ENCODE peak calls at places on chromosomes 16 and 17, in nine cellular contexts. One of them, this sample, is unnamed.

GRCh38 chr17:30187528-30187927 is 48.0 kb downstream of the SLC6A4 start:
- DNase-seq in heart right ventricle: no peak
- DNase-seq in tibial nerve: no peak
- DNase-seq in naive thymus-derived CD8-positive, alpha-beta T cell: no peak
- DNase-seq in kidney glomerular epithelial cell: no peak
- DNase-seq in substantia nigra: no peak
- DNase-seq in body of pancreas: no peak
- DNase-seq in activated B cell treated with CpG ODN at 0.5 μM for 24 hours: no peak
- DNase-seq in nephron progenitor cell: no peak
- DNase-seq in this sample: no peak

GRCh38 chr17:27747462-27748359 is 52.6 kb downstream of the NOS2 start:
- DNase-seq in heart right ventricle: no peak
- DNase-seq in body of pancreas: no peak
- DNase-seq in naive thymus-derived CD8-positive, alpha-beta T cell: no peak
- DNase-seq in nephron progenitor cell: peak
- DNase-seq in tibial nerve: no peak
- DNase-seq in substantia nigra: no peak
- DNase-seq in activated B cell treated with CpG ODN at 0.5 μM for 24 hours: no peak
- DNase-seq in kidney glomerular epithelial cell: no peak
- DNase-seq in this sample: no peak

GRCh38 chr16:77807-78443 is at the start of gene MPG:
- DNase-seq in body of pancreas: peak
- DNase-seq in activated B cell treated with CpG ODN at 0.5 μM for 24 hours: peak
- DNase-seq in kidney glomerular epithelial cell: peak
- DNase-seq in nephron progenitor cell: peak
- DNase-seq in tibial nerve: peak
- DNase-seq in naive thymus-derived CD8-positive, alpha-beta T cell: peak
- DNase-seq in heart right ventricle: peak
- DNase-seq in substantia nigra: peak
- DNase-seq in this sample: peak

GRCh38 chr17:73546770-73547345 is 97.4 kb downstream of the SDK2 start:
- DNase-seq in body of pancreas: no peak
- DNase-seq in heart right ventricle: peak
- DNase-seq in activated B cell treated with CpG ODN at 0.5 μM for 24 hours: peak
- DNase-seq in kidney glomerular epithelial cell: no peak
- DNase-seq in substantia nigra: no peak
- DNase-seq in naive thymus-derived CD8-positive, alpha-beta T cell: peak
- DNase-seq in nephron progenitor cell: peak
- DNase-seq in tibial nerve: no peak
- DNase-seq in this sample: no peak

GRCh38 chr17:17062356-17062755 is 20.1 kb downstream of the MPRIP start:
- DNase-seq in nephron progenitor cell: no peak
- DNase-seq in substantia nigra: no peak
- DNase-seq in kidney glomerular epithelial cell: no peak
- DNase-seq in heart right ventricle: no peak
- DNase-seq in activated B cell treated with CpG ODN at 0.5 μM for 24 hours: no peak
- DNase-seq in naive thymus-derived CD8-positive, alpha-beta T cell: no peak
- DNase-seq in body of pancreas: no peak
- DNase-seq in tibial nerve: no peak
- DNase-seq in this sample: no peak

GRCh38 chr16:73171901-73172619 is 124.1 kb upstream of the ZFHX3 start:
- DNase-seq in kidney glomerular epithelial cell: no peak
- DNase-seq in nephron progenitor cell: peak
- DNase-seq in activated B cell treated with CpG ODN at 0.5 μM for 24 hours: no peak
- DNase-seq in substantia nigra: no peak
- DNase-seq in naive thymus-derived CD8-positive, alpha-beta T cell: no peak
- DNase-seq in heart right ventricle: no peak
- DNase-seq in body of pancreas: no peak
- DNase-seq in tibial nerve: no peak
- DNase-seq in this sample: no peak

GRCh38 chr17:46894476-46895151 is 28.3 kb upstream of the GOSR2 start:
- DNase-seq in naive thymus-derived CD8-positive, alpha-beta T cell: no peak
- DNase-seq in kidney glomerular epithelial cell: no peak
- DNase-seq in heart right ventricle: no peak
- DNase-seq in tibial nerve: no peak
- DNase-seq in nephron progenitor cell: peak
- DNase-seq in substantia nigra: no peak
- DNase-seq in activated B cell treated with CpG ODN at 0.5 μM for 24 hours: no peak
- DNase-seq in body of pancreas: peak
- DNase-seq in this sample: no peak

GRCh38 chr16:2149630-2150417 is 1.4 kb downstream of the RAB26 start:
- DNase-seq in nephron progenitor cell: no peak
- DNase-seq in substantia nigra: no peak
- DNase-seq in heart right ventricle: no peak
- DNase-seq in naive thymus-derived CD8-positive, alpha-beta T cell: no peak
- DNase-seq in activated B cell treated with CpG ODN at 0.5 μM for 24 hours: no peak
- DNase-seq in body of pancreas: peak
- DNase-seq in tibial nerve: no peak
- DNase-seq in kidney glomerular epithelial cell: no peak
- DNase-seq in this sample: no peak

GRCh38 chr16:75293173-75293572 is 41.7 kb upstream of the BCAR1 start:
- DNase-seq in kidney glomerular epithelial cell: no peak
- DNase-seq in substantia nigra: no peak
- DNase-seq in nephron progenitor cell: no peak
- DNase-seq in body of pancreas: no peak
- DNase-seq in naive thymus-derived CD8-positive, alpha-beta T cell: no peak
- DNase-seq in heart right ventricle: no peak
- DNase-seq in activated B cell treated with CpG ODN at 0.5 μM for 24 hours: no peak
- DNase-seq in tibial nerve: no peak
- DNase-seq in this sample: no peak

GRCh38 chr17:64245218-64246145 is 17.6 kb downstream of the TEX2 start:
- DNase-seq in tibial nerve: no peak
- DNase-seq in nephron progenitor cell: no peak
- DNase-seq in heart right ventricle: no peak
- DNase-seq in activated B cell treated with CpG ODN at 0.5 μM for 24 hours: no peak
- DNase-seq in naive thymus-derived CD8-positive, alpha-beta T cell: no peak
- DNase-seq in substantia nigra: no peak
- DNase-seq in body of pancreas: no peak
- DNase-seq in kidney glomerular epithelial cell: peak
- DNase-seq in this sample: no peak

GRCh38 chr17:66018786-66019185 is 173.1 kb downstream of the CEP112 start:
- DNase-seq in body of pancreas: no peak
- DNase-seq in activated B cell treated with CpG ODN at 0.5 μM for 24 hours: no peak
- DNase-seq in substantia nigra: no peak
- DNase-seq in heart right ventricle: no peak
- DNase-seq in kidney glomerular epithelial cell: no peak
- DNase-seq in tibial nerve: no peak
- DNase-seq in nephron progenitor cell: no peak
- DNase-seq in naive thymus-derived CD8-positive, alpha-beta T cell: no peak
- DNase-seq in this sample: no peak

GRCh38 chr17:44352922-44353655 is 8.0 kb downstream of the GRN start:
- DNase-seq in naive thymus-derived CD8-positive, alpha-beta T cell: no peak
- DNase-seq in activated B cell treated with CpG ODN at 0.5 μM for 24 hours: no peak
- DNase-seq in body of pancreas: no peak
- DNase-seq in kidney glomerular epithelial cell: no peak
- DNase-seq in substantia nigra: no peak
- DNase-seq in nephron progenitor cell: no peak
- DNase-seq in heart right ventricle: no peak
- DNase-seq in tibial nerve: no peak
- DNase-seq in this sample: no peak

GRCh38 chr17:7184091-7184488 is 4.9 kb upstream of the ASGR1 start:
- DNase-seq in kidney glomerular epithelial cell: peak
- DNase-seq in activated B cell treated with CpG ODN at 0.5 μM for 24 hours: no peak
- DNase-seq in body of pancreas: peak
- DNase-seq in substantia nigra: no peak
- DNase-seq in nephron progenitor cell: no peak
- DNase-seq in heart right ventricle: no peak
- DNase-seq in tibial nerve: no peak
- DNase-seq in naive thymus-derived CD8-positive, alpha-beta T cell: no peak
- DNase-seq in this sample: no peak

GRCh38 chr17:77375917-77376651 is 235.3 kb downstream of the SEC14L1 start:
- DNase-seq in naive thymus-derived CD8-positive, alpha-beta T cell: peak
- DNase-seq in kidney glomerular epithelial cell: peak
- DNase-seq in nephron progenitor cell: peak
- DNase-seq in substantia nigra: no peak
- DNase-seq in body of pancreas: no peak
- DNase-seq in heart right ventricle: no peak
- DNase-seq in tibial nerve: no peak
- DNase-seq in activated B cell treated with CpG ODN at 0.5 μM for 24 hours: no peak
- DNase-seq in this sample: peak

GRCh38 chr17:80328620-80329380 is 68.1 kb downstream of the RNF213 start:
- DNase-seq in tibial nerve: no peak
- DNase-seq in naive thymus-derived CD8-positive, alpha-beta T cell: no peak
- DNase-seq in substantia nigra: no peak
- DNase-seq in activated B cell treated with CpG ODN at 0.5 μM for 24 hours: no peak
- DNase-seq in body of pancreas: no peak
- DNase-seq in heart right ventricle: no peak
- DNase-seq in nephron progenitor cell: no peak
- DNase-seq in kidney glomerular epithelial cell: no peak
- DNase-seq in this sample: no peak

GRCh38 chr17:78785011-78785662 is 3.1 kb upstream of the CYTH1 start:
- DNase-seq in nephron progenitor cell: no peak
- DNase-seq in naive thymus-derived CD8-positive, alpha-beta T cell: no peak
- DNase-seq in substantia nigra: no peak
- DNase-seq in heart right ventricle: no peak
- DNase-seq in tibial nerve: no peak
- DNase-seq in activated B cell treated with CpG ODN at 0.5 μM for 24 hours: no peak
- DNase-seq in kidney glomerular epithelial cell: no peak
- DNase-seq in body of pancreas: no peak
- DNase-seq in this sample: no peak

GRCh38 chr17:65243838-65244237 is 106.7 kb downstream of the RGS9 start:
- DNase-seq in activated B cell treated with CpG ODN at 0.5 μM for 24 hours: no peak
- DNase-seq in kidney glomerular epithelial cell: no peak
- DNase-seq in tibial nerve: no peak
- DNase-seq in naive thymus-derived CD8-positive, alpha-beta T cell: no peak
- DNase-seq in nephron progenitor cell: no peak
- DNase-seq in body of pancreas: no peak
- DNase-seq in heart right ventricle: no peak
- DNase-seq in substantia nigra: no peak
- DNase-seq in this sample: no peak

GRCh38 chr16:96935-97381 is 18.9 kb downstream of the MPG start:
- DNase-seq in kidney glomerular epithelial cell: peak
- DNase-seq in naive thymus-derived CD8-positive, alpha-beta T cell: peak
- DNase-seq in nephron progenitor cell: peak
- DNase-seq in tibial nerve: peak
- DNase-seq in body of pancreas: peak
- DNase-seq in heart right ventricle: peak
- DNase-seq in activated B cell treated with CpG ODN at 0.5 μM for 24 hours: peak
- DNase-seq in substantia nigra: peak
- DNase-seq in this sample: peak

GRCh38 chr16:14958970-14959369 is 15.9 kb upstream of the PDXDC1 start:
- DNase-seq in body of pancreas: no peak
- DNase-seq in nephron progenitor cell: no peak
- DNase-seq in activated B cell treated with CpG ODN at 0.5 μM for 24 hours: no peak
- DNase-seq in kidney glomerular epithelial cell: no peak
- DNase-seq in naive thymus-derived CD8-positive, alpha-beta T cell: no peak
- DNase-seq in heart right ventricle: no peak
- DNase-seq in tibial nerve: no peak
- DNase-seq in substantia nigra: no peak
- DNase-seq in this sample: no peak

GRCh38 chr16:86259499-86259898 is 250.8 kb upstream of the FOXF1 start:
- DNase-seq in tibial nerve: no peak
- DNase-seq in substantia nigra: no peak
- DNase-seq in naive thymus-derived CD8-positive, alpha-beta T cell: no peak
- DNase-seq in activated B cell treated with CpG ODN at 0.5 μM for 24 hours: no peak
- DNase-seq in nephron progenitor cell: no peak
- DNase-seq in kidney glomerular epithelial cell: no peak
- DNase-seq in body of pancreas: no peak
- DNase-seq in heart right ventricle: no peak
- DNase-seq in this sample: no peak

GRCh38 chr16:54240180-54241125 is 46.1 kb downstream of the IRX3 start:
- DNase-seq in nephron progenitor cell: no peak
- DNase-seq in heart right ventricle: no peak
- DNase-seq in substantia nigra: no peak
- DNase-seq in activated B cell treated with CpG ODN at 0.5 μM for 24 hours: no peak
- DNase-seq in naive thymus-derived CD8-positive, alpha-beta T cell: no peak
- DNase-seq in tibial nerve: no peak
- DNase-seq in body of pancreas: no peak
- DNase-seq in kidney glomerular epithelial cell: no peak
- DNase-seq in this sample: no peak

GRCh38 chr17:76178124-76178523 is 37.1 kb upstream of the FOXJ1 start:
- DNase-seq in activated B cell treated with CpG ODN at 0.5 μM for 24 hours: no peak
- DNase-seq in heart right ventricle: no peak
- DNase-seq in nephron progenitor cell: no peak
- DNase-seq in substantia nigra: no peak
- DNase-seq in naive thymus-derived CD8-positive, alpha-beta T cell: no peak
- DNase-seq in kidney glomerular epithelial cell: no peak
- DNase-seq in body of pancreas: no peak
- DNase-seq in tibial nerve: no peak
- DNase-seq in this sample: no peak

GRCh38 chr17:9242983-9243382 is 221.7 kb downstream of the NTN1 start:
- DNase-seq in kidney glomerular epithelial cell: no peak
- DNase-seq in heart right ventricle: no peak
- DNase-seq in tibial nerve: no peak
- DNase-seq in activated B cell treated with CpG ODN at 0.5 μM for 24 hours: no peak
- DNase-seq in naive thymus-derived CD8-positive, alpha-beta T cell: no peak
- DNase-seq in body of pancreas: no peak
- DNase-seq in substantia nigra: no peak
- DNase-seq in nephron progenitor cell: no peak
- DNase-seq in this sample: no peak

GRCh38 chr17:3813171-3813570 is 12.2 kb upstream of the ITGAE start:
- DNase-seq in activated B cell treated with CpG ODN at 0.5 μM for 24 hours: no peak
- DNase-seq in nephron progenitor cell: no peak
- DNase-seq in tibial nerve: no peak
- DNase-seq in substantia nigra: no peak
- DNase-seq in kidney glomerular epithelial cell: no peak
- DNase-seq in body of pancreas: no peak
- DNase-seq in heart right ventricle: no peak
- DNase-seq in naive thymus-derived CD8-positive, alpha-beta T cell: no peak
- DNase-seq in this sample: no peak

GRCh38 chr16:87550510-87550961 is 51.8 kb upstream of the JPH3 start:
- DNase-seq in substantia nigra: peak
- DNase-seq in naive thymus-derived CD8-positive, alpha-beta T cell: peak
- DNase-seq in activated B cell treated with CpG ODN at 0.5 μM for 24 hours: peak
- DNase-seq in body of pancreas: peak
- DNase-seq in heart right ventricle: peak
- DNase-seq in tibial nerve: no peak
- DNase-seq in kidney glomerular epithelial cell: no peak
- DNase-seq in nephron progenitor cell: peak
- DNase-seq in this sample: peak

GRCh38 chr17:73799091-73799490 is 154.8 kb upstream of the SDK2 start:
- DNase-seq in tibial nerve: no peak
- DNase-seq in activated B cell treated with CpG ODN at 0.5 μM for 24 hours: no peak
- DNase-seq in body of pancreas: no peak
- DNase-seq in substantia nigra: no peak
- DNase-seq in naive thymus-derived CD8-positive, alpha-beta T cell: no peak
- DNase-seq in kidney glomerular epithelial cell: no peak
- DNase-seq in heart right ventricle: no peak
- DNase-seq in nephron progenitor cell: no peak
- DNase-seq in this sample: no peak

GRCh38 chr17:34755371-34755770 is 176.0 kb downstream of the TMEM132E start:
- DNase-seq in body of pancreas: no peak
- DNase-seq in kidney glomerular epithelial cell: no peak
- DNase-seq in naive thymus-derived CD8-positive, alpha-beta T cell: no peak
- DNase-seq in tibial nerve: no peak
- DNase-seq in nephron progenitor cell: no peak
- DNase-seq in substantia nigra: no peak
- DNase-seq in heart right ventricle: no peak
- DNase-seq in activated B cell treated with CpG ODN at 0.5 μM for 24 hours: no peak
- DNase-seq in this sample: no peak

GRCh38 chr17:50056217-50056960 is 479 bp downstream of the ITGA3 start:
- DNase-seq in activated B cell treated with CpG ODN at 0.5 μM for 24 hours: peak
- DNase-seq in body of pancreas: peak
- DNase-seq in tibial nerve: no peak
- DNase-seq in kidney glomerular epithelial cell: peak
- DNase-seq in nephron progenitor cell: peak
- DNase-seq in naive thymus-derived CD8-positive, alpha-beta T cell: peak
- DNase-seq in substantia nigra: no peak
- DNase-seq in heart right ventricle: peak
- DNase-seq in this sample: peak

This sample was measured in T-helper 22 cell.